ENCODE peak calls at places on chromosomes 1 and 21, in four cellular contexts. One of them, this sample, is unnamed.

GRCh38 chr1:3495776-3496745 is 41.6 kb downstream of the ARHGEF16 start:
- DNase-seq in WTC11: no peak
- DNase-seq in HepG2: no peak
- DNase-seq in GM12878: no peak
- DNase-seq in this sample: no peak

GRCh38 chr1:23437355-23437664 is 12.8 kb upstream of the TCEA3 start:
- DNase-seq in WTC11: no peak
- DNase-seq in HepG2: no peak
- DNase-seq in GM12878: no peak
- DNase-seq in this sample: no peak

GRCh38 chr1:25487628-25488027 is 55.8 kb upstream of the LDLRAP1 start:
- DNase-seq in HepG2: peak; percentile 8
- DNase-seq in GM12878: no peak
- DNase-seq in WTC11: no peak
- DNase-seq in this sample: peak; percentile 47

GRCh38 chr1:119960501-119960900 is 64.2 kb upstream of the ADAM30 start:
- DNase-seq in GM12878: no peak
- DNase-seq in HepG2: no peak
- DNase-seq in WTC11: no peak
- DNase-seq in this sample: no peak

GRCh38 chr1:245155186-245156040 is 628 bp downstream of the KIF26B start:
- DNase-seq in WTC11: peak; percentile 43
- DNase-seq in HepG2: no peak
- DNase-seq in GM12878: no peak
- DNase-seq in this sample: peak; percentile 24

GRCh38 chr1:201110616-201111015 is 1.6 kb downstream of the CACNA1S start:
- DNase-seq in GM12878: no peak
- DNase-seq in HepG2: no peak
- DNase-seq in WTC11: no peak
- DNase-seq in this sample: no peak

GRCh38 chr1:214513394-214513793 is 38.0 kb downstream of the PTPN14 start:
- DNase-seq in WTC11: no peak
- DNase-seq in GM12878: no peak
- DNase-seq in HepG2: no peak
- DNase-seq in this sample: no peak

GRCh38 chr1:107997846-107998245 is 32.9 kb upstream of the VAV3 start:
- DNase-seq in GM12878: no peak
- DNase-seq in WTC11: no peak
- DNase-seq in HepG2: no peak
- DNase-seq in this sample: no peak

GRCh38 chr1:10667815-10668214 is 128.6 kb downstream of the CASZ1 start:
- DNase-seq in GM12878: no peak
- DNase-seq in HepG2: no peak
- DNase-seq in WTC11: peak; percentile 38
- DNase-seq in this sample: no peak

GRCh38 chr1:87331319-87332269 is 2.9 kb downstream of the LMO4 start:
- DNase-seq in GM12878: no peak
- DNase-seq in WTC11: peak; percentile 86
- DNase-seq in HepG2: peak; percentile 55
- DNase-seq in this sample: peak; percentile 73

GRCh38 chr1:24873148-24873547 is 56.9 kb downstream of the RUNX3 start:
- DNase-seq in GM12878: no peak
- DNase-seq in WTC11: no peak
- DNase-seq in HepG2: no peak
- DNase-seq in this sample: no peak

GRCh38 chr21:25911730-25912401 is 177.1 kb downstream of the GABPA start:
- DNase-seq in WTC11: no peak
- DNase-seq in HepG2: no peak
- DNase-seq in GM12878: no peak
- DNase-seq in this sample: no peak

GRCh38 chr1:93593868-93594602 is 87.6 kb downstream of the BCAR3 start:
- DNase-seq in HepG2: no peak
- DNase-seq in GM12878: no peak
- DNase-seq in WTC11: no peak
- DNase-seq in this sample: no peak

GRCh38 chr1:19376428-19377372 is 64.6 kb downstream of the SLC66A1 start:
- DNase-seq in GM12878: no peak
- DNase-seq in WTC11: no peak
- DNase-seq in HepG2: no peak
- DNase-seq in this sample: no peak

GRCh38 chr1:159532922-159533321 is 2.9 kb downstream of the OR10J5 start:
- DNase-seq in GM12878: no peak
- DNase-seq in WTC11: no peak
- DNase-seq in HepG2: no peak
- DNase-seq in this sample: no peak

GRCh38 chr1:78830321-78830720 is 176.2 kb downstream of the ADGRL4 start:
- DNase-seq in HepG2: no peak
- DNase-seq in WTC11: no peak
- DNase-seq in GM12878: no peak
- DNase-seq in this sample: no peak

GRCh38 chr1:2438038-2438437 is 25.7 kb upstream of the PEX10 start:
- DNase-seq in HepG2: no peak
- DNase-seq in WTC11: no peak
- DNase-seq in GM12878: no peak
- DNase-seq in this sample: no peak

GRCh38 chr1:181479137-181479745 is 4.1 kb upstream of the CACNA1E start:
- DNase-seq in HepG2: peak; percentile 45
- DNase-seq in WTC11: peak; percentile 56
- DNase-seq in GM12878: peak; percentile 56
- DNase-seq in this sample: peak; percentile 73

GRCh38 chr1:29920316-29920715 is 684.0 kb downstream of the PTPRU start:
- DNase-seq in WTC11: no peak
- DNase-seq in GM12878: no peak
- DNase-seq in HepG2: no peak
- DNase-seq in this sample: no peak

DNA sequence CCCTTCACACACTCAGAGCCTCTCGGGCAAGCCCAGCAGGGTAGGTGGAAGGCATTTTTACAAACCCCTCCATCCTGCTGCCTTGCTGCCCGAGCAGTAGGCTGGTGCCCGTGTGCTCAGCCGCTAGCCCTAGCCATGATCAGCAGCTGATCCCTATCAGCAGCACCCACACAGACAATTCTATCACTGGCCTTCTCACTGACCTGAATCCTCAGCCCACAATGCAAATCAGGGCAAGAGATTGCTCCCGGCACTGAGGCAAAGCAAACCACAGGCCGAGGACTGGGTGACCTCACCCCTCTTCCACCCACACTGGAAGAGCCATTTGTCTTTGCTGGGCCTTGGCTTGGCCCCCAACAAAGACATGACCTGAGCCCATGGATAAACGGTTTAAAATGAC is 895 bp upstream of the PDZK1 start:
- DNase-seq in GM12878: no peak
- DNase-seq in WTC11: no peak
- DNase-seq in HepG2: peak; percentile 28
- DNase-seq in this sample: no peak
- TF ChIP-seq NR2C2 in GM12878: no peak
- TF ChIP-seq NR2C2 in WTC11: no peak
- TF ChIP-seq NR2C2 in HepG2: no peak
- TF ChIP-seq NR2C2 in this sample: no peak

DNA sequence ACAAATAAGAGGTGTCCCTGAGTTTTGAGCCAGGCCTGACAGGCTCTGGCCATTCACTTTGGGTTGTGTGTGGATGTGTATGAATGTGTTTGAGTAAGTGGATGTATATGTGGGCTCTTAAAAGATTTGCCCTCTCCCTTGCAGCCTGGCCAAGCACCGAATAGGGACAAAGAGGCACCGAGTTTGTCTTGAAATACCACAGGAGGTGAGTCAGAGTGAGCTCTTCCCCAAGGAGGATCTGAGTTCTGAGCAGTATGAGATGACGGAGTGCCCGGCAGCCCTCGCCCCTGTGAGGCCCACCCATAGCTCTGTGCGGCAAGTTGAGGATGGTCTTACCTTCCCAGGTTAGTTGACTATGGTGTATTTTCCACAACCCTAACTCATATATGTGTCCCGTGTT is 19.0 kb downstream of the KDM4A start:
- DNase-seq in HepG2: no peak
- DNase-seq in WTC11: no peak
- DNase-seq in GM12878: no peak
- DNase-seq in this sample: no peak
- TF ChIP-seq NR2C2 in HepG2: no peak
- TF ChIP-seq NR2C2 in WTC11: no peak
- TF ChIP-seq NR2C2 in GM12878: no peak
- TF ChIP-seq NR2C2 in this sample: no peak

GRCh38 chr21:46063227-46063626 is 34.7 kb upstream of the COL6A2 start:
- DNase-seq in GM12878: no peak
- DNase-seq in WTC11: no peak
- DNase-seq in HepG2: no peak
- DNase-seq in this sample: peak; percentile 66
- TF ChIP-seq NR2C2 in GM12878: no peak
- TF ChIP-seq NR2C2 in WTC11: no peak
- TF ChIP-seq NR2C2 in HepG2: no peak
- TF ChIP-seq NR2C2 in this sample: no peak

GRCh38 chr1:47951545-47952235 is 45.5 kb downstream of the TRABD2B start:
- DNase-seq in GM12878: no peak
- DNase-seq in WTC11: no peak
- DNase-seq in HepG2: no peak
- DNase-seq in this sample: no peak

GRCh38 chr1:47950481-47950880 is 46.7 kb downstream of the TRABD2B start:
- DNase-seq in GM12878: no peak
- DNase-seq in WTC11: no peak
- DNase-seq in HepG2: no peak
- DNase-seq in this sample: no peak

GRCh38 chr1:47951026-47951425 is 46.2 kb downstream of the TRABD2B start:
- DNase-seq in GM12878: no peak
- DNase-seq in WTC11: no peak
- DNase-seq in HepG2: no peak
- DNase-seq in this sample: no peak

GRCh38 chr1:47944561-47944960 is 52.6 kb downstream of the TRABD2B start:
- DNase-seq in GM12878: no peak
- DNase-seq in WTC11: no peak
- DNase-seq in HepG2: no peak
- DNase-seq in this sample: no peak

GRCh38 chr1:47948126-47948525 is 49.1 kb downstream of the TRABD2B start:
- DNase-seq in GM12878: no peak
- DNase-seq in WTC11: no peak
- DNase-seq in HepG2: peak; percentile 51
- DNase-seq in this sample: no peak
- TF ChIP-seq NR2C2 in GM12878: no peak
- TF ChIP-seq NR2C2 in WTC11: no peak
- TF ChIP-seq NR2C2 in HepG2: no peak
- TF ChIP-seq NR2C2 in this sample: no peak

DNA sequence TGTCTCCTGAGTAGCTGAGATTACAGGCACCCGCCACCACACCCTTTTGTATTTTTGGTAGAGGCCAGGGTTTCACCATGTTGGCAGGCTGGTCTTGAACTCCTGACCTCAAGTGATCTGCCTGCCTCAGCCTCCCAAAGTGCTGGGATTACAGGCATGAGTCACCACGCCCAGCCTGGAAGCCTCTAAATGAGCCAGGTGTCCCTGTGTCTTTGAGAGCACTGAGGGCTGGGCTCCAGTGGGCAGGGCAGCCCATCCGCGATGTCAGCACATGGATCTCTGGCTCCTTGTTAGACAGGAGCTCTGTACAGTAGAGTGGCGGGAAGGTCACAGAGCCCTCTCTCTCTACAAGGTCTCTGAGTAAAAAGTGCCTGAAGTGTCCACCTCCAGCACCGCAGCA is 124.3 kb downstream of the PGBD5 start:
- DNase-seq in GM12878: no peak
- DNase-seq in HepG2: no peak
- DNase-seq in WTC11: no peak
- DNase-seq in this sample: no peak
- TF ChIP-seq NR2C2 in GM12878: no peak
- TF ChIP-seq NR2C2 in HepG2: no peak
- TF ChIP-seq NR2C2 in WTC11: no peak
- TF ChIP-seq NR2C2 in this sample: no peak

DNA sequence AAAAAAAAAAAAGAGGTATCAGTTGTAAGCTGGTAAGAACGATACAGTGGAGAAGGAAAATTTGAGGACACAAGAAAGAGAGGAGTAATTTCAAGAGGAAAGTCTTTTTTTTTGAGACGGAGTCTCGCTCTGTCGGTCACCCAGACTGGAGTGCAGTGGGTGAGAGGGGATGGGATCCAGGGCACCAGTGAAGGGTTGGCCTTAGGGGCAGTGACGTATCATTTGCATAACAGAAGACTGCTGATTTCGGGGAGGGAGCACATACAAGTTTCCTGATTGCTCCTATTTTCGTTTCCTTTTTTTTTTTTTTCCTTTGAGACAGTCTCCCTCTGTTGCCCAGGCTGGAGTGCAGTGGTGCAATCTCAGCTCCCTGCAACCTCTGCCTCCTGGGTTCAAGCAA is 4.2 kb downstream of the S100A13 start:
- DNase-seq in HepG2: no peak
- DNase-seq in GM12878: no peak
- DNase-seq in WTC11: no peak
- DNase-seq in this sample: no peak
- TF ChIP-seq NR2C2 in HepG2: no peak
- TF ChIP-seq NR2C2 in GM12878: no peak
- TF ChIP-seq NR2C2 in WTC11: no peak
- TF ChIP-seq NR2C2 in this sample: no peak

GRCh38 chr1:172905452-172905851 is 145.3 kb downstream of the TNFSF18 start:
- DNase-seq in HepG2: no peak
- DNase-seq in GM12878: no peak
- DNase-seq in WTC11: no peak
- DNase-seq in this sample: no peak
- TF ChIP-seq NR2C2 in HepG2: no peak
- TF ChIP-seq NR2C2 in GM12878: no peak
- TF ChIP-seq NR2C2 in WTC11: no peak
- TF ChIP-seq NR2C2 in this sample: no peak

DNA sequence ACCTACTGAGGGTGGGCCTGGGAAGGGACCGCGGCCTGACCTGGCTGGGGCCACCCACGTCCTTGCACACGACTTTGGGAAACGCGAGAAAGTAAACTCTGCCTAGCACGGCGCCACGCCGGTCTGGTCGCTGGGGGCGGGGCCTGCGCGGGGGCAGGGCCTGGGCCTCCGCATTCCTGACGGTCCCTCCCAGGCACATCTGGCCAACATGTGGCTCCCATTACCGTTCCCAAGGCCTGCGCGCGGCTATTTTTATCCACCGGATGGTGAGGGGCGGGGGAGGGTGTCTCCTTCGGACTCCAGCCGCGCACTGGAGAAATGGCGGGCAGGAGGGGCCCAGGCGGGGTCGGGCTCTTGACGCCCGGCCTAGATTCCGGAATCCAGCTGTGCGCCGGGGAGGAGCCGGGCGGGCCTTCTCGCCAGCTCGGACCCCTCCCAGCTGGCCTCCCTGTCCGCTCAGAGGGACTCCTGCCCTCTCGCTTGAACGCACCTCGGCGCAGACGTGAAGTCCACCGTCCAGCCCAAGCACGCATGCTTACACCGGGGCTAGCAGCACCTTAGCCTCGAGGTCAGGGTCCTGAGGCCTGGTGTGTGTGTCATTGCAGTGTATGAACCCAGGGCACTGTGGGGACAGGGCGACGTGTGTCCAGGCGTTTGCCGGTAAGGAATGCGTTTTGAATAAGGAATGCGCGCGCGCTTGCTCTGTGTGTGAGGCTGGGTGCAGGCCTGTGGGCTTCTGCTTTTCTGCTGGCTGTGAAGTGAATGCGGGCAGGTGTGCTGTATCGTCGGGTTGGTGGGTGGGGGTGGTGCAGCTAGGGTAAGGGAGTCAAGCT is 2.1 kb downstream of the EVA1B start:
- DNase-seq in WTC11: peak; percentile 91
- DNase-seq in GM12878: no peak
- DNase-seq in HepG2: no peak
- DNase-seq in this sample: peak; percentile 94
- TF ChIP-seq NR2C2 in WTC11: no peak
- TF ChIP-seq NR2C2 in GM12878: no peak
- TF ChIP-seq NR2C2 in HepG2: no peak
- TF ChIP-seq NR2C2 in this sample: peak; percentile 85